ENCODE peak calls at places on chromosomes 6 and 20, in nine cellular contexts. M is heart right ventricle; O is body of pancreas; C is CD8-positive, alpha-beta memory T cell; H is GM23248; L is fibroblast of lung; R is prostate gland; B is ascending aorta; G is gastrocnemius medialis. Z is an unnamed sample.

GRCh38 chr6:130494745-130495144 is 128.9 kb downstream of the TMEM200A start:
- DNase-seq in M (no peak), O (no peak), C (no peak), H (peak; percentile 25), L (peak; percentile 25), R (no peak), B (no peak), G (no peak), Z (no peak)

GRCh38 chr6:107152633-107153032 is 37.3 kb upstream of the BEND3 start:
- DNase-seq in M (no peak), O (peak; percentile 61), C (no peak), H (no peak), L (no peak), R (no peak), B (no peak), G (no peak), Z (peak; percentile 65)

GRCh38 chr20:46222521-46223007 is 85.7 kb downstream of the CDH22 start:
- DNase-seq in M (peak; percentile 77), O (peak; percentile 57), C (no peak), H (no peak), L (no peak), R (peak; percentile 46), B (no peak), G (peak; percentile 87), Z (no peak)

GRCh38 chr6:148535976-148536375 is 193.3 kb downstream of the SASH1 start:
- DNase-seq in M (no peak), O (no peak), C (no peak), H (peak; percentile 96), L (peak; percentile 81), R (no peak), B (no peak), G (no peak), Z (no peak)

GRCh38 chr6:27545271-27546046 is 72.6 kb upstream of the ZNF184 start:
- DNase-seq in M (no peak), O (no peak), C (no peak), H (peak; percentile 47), L (peak; percentile 82), R (no peak), B (no peak), G (no peak), Z (peak; percentile 40)

GRCh38 chr6:159988983-159989454 is 20.1 kb downstream of the IGF2R start:
- DNase-seq in M (no peak), O (no peak), C (no peak), H (peak; percentile 61), L (peak; percentile 73), R (no peak), B (no peak), G (no peak), Z (no peak)

GRCh38 chr20:2521369-2522305 is 12.9 kb upstream of the ZNF343 start:
- DNase-seq in M (peak; percentile 24), O (peak; percentile 22), C (peak; percentile 65), H (peak; percentile 53), L (peak; percentile 34), R (no peak), B (no peak), G (no peak), Z (peak; percentile 55)

GRCh38 chr6:157669747-157670216 is 153.3 kb upstream of the SNX9 start:
- DNase-seq in M (peak; percentile 87), O (peak; percentile 53), C (no peak), H (peak; percentile 94), L (peak; percentile 79), R (peak; percentile 63), B (peak; percentile 30), G (peak; percentile 66), Z (peak; percentile 76)

GRCh38 chr20:58746551-58747399 is 54.2 kb downstream of the NPEPL1 start:
- DNase-seq in M (no peak), O (no peak), C (no peak), H (peak; percentile 7), L (peak; percentile 1), R (no peak), B (no peak), G (no peak), Z (no peak)

GRCh38 chr20:34412453-34412852 is 49.4 kb downstream of the ITCH start:
- DNase-seq in M (no peak), O (no peak), C (no peak), H (peak; percentile 33), L (no peak), R (no peak), B (no peak), G (no peak), Z (no peak)
- H3K4me1 ChIP-seq in M (peaks cover 26% of the 10 kb centered on the region), O (peaks cover 7% of the 10 kb centered on the region), C (no peaks in the 10 kb centered on the region), H (peaks cover 24% of the 10 kb centered on the region), L (no peaks in the 10 kb centered on the region), R (no peaks in the 10 kb centered on the region), B (no peaks in the 10 kb centered on the region), G (peaks cover 12% of the 10 kb centered on the region), Z (peaks cover 10% of the 10 kb centered on the region)

GRCh38 chr6:14026831-14027539 is 90.6 kb upstream of the CD83 start:
- DNase-seq in M (no peak), O (no peak), C (no peak), H (no peak), L (peak; percentile 72), R (no peak), B (no peak), G (no peak), Z (no peak)
- H3K27ac ChIP-seq in M (no peak overlapping the region), O (no peak overlapping the region), C (no peak overlapping the region), H (no peak overlapping the region), L (no peak overlapping the region), R (no peak overlapping the region), B (no peak overlapping the region), G (no peak overlapping the region), Z (no peak overlapping the region)

GRCh38 chr20:57426156-57426769 is 35.1 kb downstream of the RBM38 start:
- DNase-seq in M (no peak), O (no peak), C (no peak), H (no peak), L (no peak), R (no peak), B (no peak), G (no peak), Z (no peak)

GRCh38 chr20:57425150-57426013 is 34.2 kb downstream of the RBM38 start:
- DNase-seq in M (no peak), O (no peak), C (no peak), H (no peak), L (peak; percentile 20), R (no peak), B (no peak), G (no peak), Z (no peak)

GRCh38 chr20:57428611-57429496 is 37.7 kb downstream of the RBM38 start:
- DNase-seq in M (no peak), O (peak; percentile 62), C (no peak), H (no peak), L (no peak), R (no peak), B (no peak), G (no peak), Z (no peak)

GRCh38 chr20:57426831-57427230 is 35.6 kb downstream of the RBM38 start:
- DNase-seq in M (no peak), O (no peak), C (no peak), H (no peak), L (no peak), R (no peak), B (no peak), G (no peak), Z (no peak)

GRCh38 chr20:57427239-57428127 is 36.3 kb downstream of the RBM38 start:
- DNase-seq in M (no peak), O (no peak), C (no peak), H (no peak), L (no peak), R (no peak), B (no peak), G (no peak), Z (no peak)
- H3K4me1 ChIP-seq in M (peaks cover 41% of the 10 kb centered on the region), O (peaks cover 11% of the 10 kb centered on the region), C (peaks cover 31% of the 10 kb centered on the region), H (no peaks in the 10 kb centered on the region), L (no peaks in the 10 kb centered on the region), R (no peaks in the 10 kb centered on the region), B (no peaks in the 10 kb centered on the region), G (peaks cover 6% of the 10 kb centered on the region), Z (peaks cover under 1% of the 10 kb centered on the region)

DNA sequence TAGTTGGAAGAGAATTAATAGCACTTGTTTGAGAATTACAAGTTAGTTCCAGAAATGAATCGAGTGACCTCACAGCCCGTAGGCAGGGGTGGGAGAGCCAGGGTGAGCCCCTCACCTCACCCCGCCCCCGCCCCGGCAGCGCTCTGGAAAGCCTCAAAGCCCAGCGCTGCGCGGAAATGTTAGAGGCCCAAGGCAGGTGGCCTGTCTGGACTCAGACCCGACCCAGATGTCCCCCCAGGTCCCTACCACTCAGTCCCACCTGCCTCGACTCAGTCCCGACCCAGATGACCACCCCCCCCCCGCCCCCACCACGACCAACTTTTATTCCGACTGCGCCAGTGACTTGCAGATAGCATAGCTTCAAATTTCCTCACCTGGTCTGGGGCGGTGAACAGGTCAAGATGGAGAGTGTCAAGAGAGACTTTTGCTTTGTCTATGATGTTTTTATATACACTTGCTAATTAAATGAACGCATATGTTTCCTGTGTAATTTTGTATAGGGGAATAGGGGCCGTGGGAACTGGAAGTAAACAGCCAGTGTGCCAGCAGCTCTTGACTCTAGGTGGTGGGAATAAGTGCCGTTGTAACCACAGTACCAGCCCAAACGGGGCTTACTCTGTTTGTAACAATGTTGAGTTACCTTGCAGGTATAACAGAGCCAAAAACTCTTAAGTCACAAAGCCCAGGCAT is 1.2 kb upstream of the PXDC1 start:
- DNase-seq in M (no peak), O (no peak), C (no peak), H (no peak), L (no peak), R (no peak), B (no peak), G (no peak), Z (no peak)
- H3K27ac ChIP-seq in M (peak overlapping the region; percentile 98), O (peak overlapping the region; percentile 84), C (no peak overlapping the region), H (peak overlapping the region; percentile 94), L (peak overlapping the region; percentile 91), R (peak overlapping the region; percentile 97), B (peak overlapping the region; percentile 100), G (peak overlapping the region; percentile 91), Z (peak overlapping the region; percentile 90)

DNA sequence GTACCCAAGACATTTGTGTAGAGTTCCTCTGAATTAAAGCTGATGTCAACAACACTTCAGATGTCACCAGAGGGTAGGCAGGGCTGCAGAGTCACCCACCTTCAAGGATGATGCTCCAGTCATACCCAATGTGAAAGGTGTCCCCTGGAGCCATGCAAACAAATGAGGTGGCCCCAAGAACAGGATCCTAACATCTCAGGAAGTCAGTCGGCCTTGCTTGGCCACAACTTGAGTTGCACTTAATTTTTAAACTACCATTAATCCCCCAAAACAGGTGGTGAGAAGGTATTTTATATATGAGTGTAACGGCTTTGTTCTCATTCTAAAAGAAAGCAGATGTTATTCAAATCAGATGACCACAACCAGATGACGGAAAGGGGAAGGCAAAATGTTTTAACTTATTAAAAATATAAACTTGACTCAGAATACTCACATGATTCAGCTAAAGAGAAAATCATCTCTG is 21.1 kb upstream of the SERPINB1 start:
- DNase-seq in M (no peak), O (no peak), C (peak; percentile 57), H (no peak), L (no peak), R (no peak), B (no peak), G (no peak), Z (peak; percentile 14)
- H3K4me1 ChIP-seq in M (peaks cover 56% of the 10 kb centered on the region), O (peaks cover 23% of the 10 kb centered on the region), C (peaks cover 52% of the 10 kb centered on the region), H (peaks cover 5% of the 10 kb centered on the region), L (peaks cover 3% of the 10 kb centered on the region), R (no peaks in the 10 kb centered on the region), B (peaks cover 4% of the 10 kb centered on the region), G (peaks cover 12% of the 10 kb centered on the region), Z (no peaks in the 10 kb centered on the region)

Z was measured in colonic mucosa.